ENCODE peak calls at places on chromosomes 5 and 9, in seven cellular contexts. One of them, this sample, is unnamed.

GRCh38 chr5:76196457-76196856 is 113.3 kb downstream of the SV2C start:
- DNase-seq in T-helper 22 cell: no peak
- DNase-seq in activated T-helper 1 cell treated with Interleukin-2 at 50 U/mL for 16 hours: no peak
- DNase-seq in NCI-H2081 treated with DMSO at 0.1 percent for 48 hours: no peak
- DNase-seq in brain microvascular endothelial cell: no peak
- DNase-seq in uterus: no peak
- DNase-seq in progenitor cell of endocrine pancreas: no peak
- DNase-seq in this sample: no peak

GRCh38 chr5:65173130-65173525 is 308.6 kb downstream of the ADAMTS6 start:
- DNase-seq in T-helper 22 cell: no peak
- DNase-seq in activated T-helper 1 cell treated with Interleukin-2 at 50 U/mL for 16 hours: no peak
- DNase-seq in NCI-H2081 treated with DMSO at 0.1 percent for 48 hours: no peak
- DNase-seq in brain microvascular endothelial cell: no peak
- DNase-seq in uterus: no peak
- DNase-seq in progenitor cell of endocrine pancreas: no peak
- DNase-seq in this sample: no peak

GRCh38 chr5:134086943-134087305 is 27.6 kb upstream of the TCF7 start:
- DNase-seq in T-helper 22 cell: peak; percentile 70
- DNase-seq in activated T-helper 1 cell treated with Interleukin-2 at 50 U/mL for 16 hours: peak; percentile 59
- DNase-seq in NCI-H2081 treated with DMSO at 0.1 percent for 48 hours: no peak
- DNase-seq in brain microvascular endothelial cell: no peak
- DNase-seq in uterus: no peak
- DNase-seq in progenitor cell of endocrine pancreas: no peak
- DNase-seq in this sample: no peak

GRCh38 chr9:20702565-20702964 is 18.5 kb downstream of the FOCAD start:
- DNase-seq in T-helper 22 cell: no peak
- DNase-seq in activated T-helper 1 cell treated with Interleukin-2 at 50 U/mL for 16 hours: no peak
- DNase-seq in NCI-H2081 treated with DMSO at 0.1 percent for 48 hours: no peak
- DNase-seq in brain microvascular endothelial cell: no peak
- DNase-seq in uterus: no peak
- DNase-seq in progenitor cell of endocrine pancreas: no peak
- DNase-seq in this sample: no peak

GRCh38 chr9:5389109-5389732 is 48.5 kb downstream of the PLGRKT start:
- DNase-seq in T-helper 22 cell: no peak
- DNase-seq in activated T-helper 1 cell treated with Interleukin-2 at 50 U/mL for 16 hours: no peak
- DNase-seq in NCI-H2081 treated with DMSO at 0.1 percent for 48 hours: no peak
- DNase-seq in brain microvascular endothelial cell: peak; percentile 95
- DNase-seq in uterus: no peak
- DNase-seq in progenitor cell of endocrine pancreas: no peak
- DNase-seq in this sample: no peak

GRCh38 chr5:95417971-95418370 is 26.8 kb downstream of the FAM81B start:
- DNase-seq in T-helper 22 cell: no peak
- DNase-seq in activated T-helper 1 cell treated with Interleukin-2 at 50 U/mL for 16 hours: no peak
- DNase-seq in NCI-H2081 treated with DMSO at 0.1 percent for 48 hours: no peak
- DNase-seq in brain microvascular endothelial cell: no peak
- DNase-seq in uterus: no peak
- DNase-seq in progenitor cell of endocrine pancreas: no peak
- DNase-seq in this sample: no peak

GRCh38 chr5:42930934-42931333 is 109.2 kb downstream of the ANXA2R start:
- DNase-seq in T-helper 22 cell: no peak
- DNase-seq in activated T-helper 1 cell treated with Interleukin-2 at 50 U/mL for 16 hours: no peak
- DNase-seq in NCI-H2081 treated with DMSO at 0.1 percent for 48 hours: no peak
- DNase-seq in brain microvascular endothelial cell: no peak
- DNase-seq in uterus: no peak
- DNase-seq in progenitor cell of endocrine pancreas: no peak
- DNase-seq in this sample: no peak

GRCh38 chr9:95511952-95512750 is 4.6 kb downstream of the PTCH1 start:
- DNase-seq in T-helper 22 cell: no peak
- DNase-seq in activated T-helper 1 cell treated with Interleukin-2 at 50 U/mL for 16 hours: no peak
- DNase-seq in NCI-H2081 treated with DMSO at 0.1 percent for 48 hours: no peak
- DNase-seq in brain microvascular endothelial cell: no peak
- DNase-seq in uterus: no peak
- DNase-seq in progenitor cell of endocrine pancreas: no peak
- DNase-seq in this sample: no peak

GRCh38 chr5:172322028-172322965 is 38.7 kb upstream of the UBTD2 start:
- DNase-seq in T-helper 22 cell: no peak
- DNase-seq in activated T-helper 1 cell treated with Interleukin-2 at 50 U/mL for 16 hours: no peak
- DNase-seq in NCI-H2081 treated with DMSO at 0.1 percent for 48 hours: peak; percentile 26
- DNase-seq in brain microvascular endothelial cell: no peak
- DNase-seq in uterus: no peak
- DNase-seq in progenitor cell of endocrine pancreas: no peak
- DNase-seq in this sample: no peak

GRCh38 chr5:147819371-147819770 is 12.1 kb downstream of the SPINK1 start:
- DNase-seq in T-helper 22 cell: no peak
- DNase-seq in activated T-helper 1 cell treated with Interleukin-2 at 50 U/mL for 16 hours: no peak
- DNase-seq in NCI-H2081 treated with DMSO at 0.1 percent for 48 hours: no peak
- DNase-seq in brain microvascular endothelial cell: no peak
- DNase-seq in uterus: no peak
- DNase-seq in progenitor cell of endocrine pancreas: no peak
- DNase-seq in this sample: no peak

GRCh38 chr9:101462558-101462957 is 27.0 kb upstream of the ALDOB start:
- DNase-seq in T-helper 22 cell: no peak
- DNase-seq in activated T-helper 1 cell treated with Interleukin-2 at 50 U/mL for 16 hours: no peak
- DNase-seq in NCI-H2081 treated with DMSO at 0.1 percent for 48 hours: no peak
- DNase-seq in brain microvascular endothelial cell: peak; percentile 76
- DNase-seq in uterus: no peak
- DNase-seq in progenitor cell of endocrine pancreas: no peak
- DNase-seq in this sample: no peak

GRCh38 chr9:126701820-126702500 is 88.2 kb downstream of the LMX1B start:
- DNase-seq in T-helper 22 cell: no peak
- DNase-seq in activated T-helper 1 cell treated with Interleukin-2 at 50 U/mL for 16 hours: no peak
- DNase-seq in NCI-H2081 treated with DMSO at 0.1 percent for 48 hours: no peak
- DNase-seq in brain microvascular endothelial cell: no peak
- DNase-seq in uterus: no peak
- DNase-seq in progenitor cell of endocrine pancreas: no peak
- DNase-seq in this sample: no peak

This sample was measured in NCI-H1105.